ENCODE peak calls at places on chromosome 1, in seven cellular contexts. U is fibroblast of lung, Z is mesenchymal stem cell, D is HCT116, T is endothelial cell of umbilical vein, F is IMR-90, X is neural progenitor cell. E is an unnamed sample.

GRCh38 chr1:202806845-202807366 is 1.3 kb downstream of the KDM5B start:
- DNase-seq in U (peak; percentile 17), Z (peak; percentile 29), D (no peak), T (peak; percentile 36), F (no peak), X (peak; percentile 48), E (peak; percentile 63)

GRCh38 chr1:224067207-224067606 is 46.7 kb upstream of the FBXO28 start:
- DNase-seq in U (no peak), Z (no peak), D (no peak), T (peak; percentile 23), F (no peak), X (no peak), E (no peak)

GRCh38 chr1:58575831-58576726 is 973 bp downstream of the TACSTD2 start:
- DNase-seq in U (no peak), Z (no peak), D (no peak), T (peak; percentile 76), F (no peak), X (no peak), E (no peak)

GRCh38 chr1:55446351-55446750 is 231.2 kb upstream of the USP24 start:
- DNase-seq in U (peak; percentile 83), Z (peak; percentile 17), D (no peak), T (no peak), F (peak; percentile 54), X (no peak), E (peak; percentile 61)

GRCh38 chr1:184017226-184017787 is 20.2 kb downstream of the COLGALT2 start:
- DNase-seq in U (no peak), Z (no peak), D (no peak), T (no peak), F (no peak), X (no peak), E (no peak)

GRCh38 chr1:14553711-14554110 is 44.8 kb upstream of the KAZN start:
- DNase-seq in U (peak; percentile 25), Z (no peak), D (no peak), T (no peak), F (no peak), X (no peak), E (no peak)

GRCh38 chr1:233244183-233244582 is 51.3 kb downstream of the PCNX2 start:
- DNase-seq in U (peak; percentile 78), Z (no peak), D (peak; percentile 2), T (no peak), F (peak; percentile 61), X (no peak), E (peak; percentile 42)

GRCh38 chr1:87358219-87358618 is 29.5 kb downstream of the LMO4 start:
- DNase-seq in U (no peak), Z (no peak), D (no peak), T (no peak), F (no peak), X (no peak), E (no peak)

GRCh38 chr1:221169447-221169889 is 290.2 kb downstream of the HLX start:
- DNase-seq in U (peak; percentile 94), Z (peak; percentile 71), D (no peak), T (peak; percentile 49), F (peak; percentile 67), X (peak; percentile 76), E (peak; percentile 10)

GRCh38 chr1:229029644-229030235 is 241.2 kb upstream of the RAB4A start:
- DNase-seq in U (no peak), Z (peak; percentile 43), D (no peak), T (no peak), F (no peak), X (no peak), E (peak; percentile 8)

GRCh38 chr1:167099851-167100250 is 6.0 kb downstream of the STYXL2 start:
- DNase-seq in U (no peak), Z (no peak), D (no peak), T (no peak), F (no peak), X (no peak), E (no peak)

GRCh38 chr1:223770621-223771315 is 58.4 kb downstream of the CAPN2 start:
- DNase-seq in U (no peak), Z (no peak), D (no peak), T (peak; percentile 46), F (no peak), X (no peak), E (no peak)

GRCh38 chr1:246987083-246987690 is 20.7 kb downstream of the ZNF695 start:
- DNase-seq in U (no peak), Z (peak; percentile 0), D (no peak), T (no peak), F (no peak), X (no peak), E (no peak)
- H3K9me3 ChIP-seq in U (no peaks in the 10 kb centered on the region), Z (peaks cover 87% of the 10 kb centered on the region), D (peaks cover 66% of the 10 kb centered on the region), T (peaks cover 12% of the 10 kb centered on the region), F (peaks cover 38% of the 10 kb centered on the region), X (peaks cover 84% of the 10 kb centered on the region), E (peaks cover 93% of the 10 kb centered on the region)

DNA sequence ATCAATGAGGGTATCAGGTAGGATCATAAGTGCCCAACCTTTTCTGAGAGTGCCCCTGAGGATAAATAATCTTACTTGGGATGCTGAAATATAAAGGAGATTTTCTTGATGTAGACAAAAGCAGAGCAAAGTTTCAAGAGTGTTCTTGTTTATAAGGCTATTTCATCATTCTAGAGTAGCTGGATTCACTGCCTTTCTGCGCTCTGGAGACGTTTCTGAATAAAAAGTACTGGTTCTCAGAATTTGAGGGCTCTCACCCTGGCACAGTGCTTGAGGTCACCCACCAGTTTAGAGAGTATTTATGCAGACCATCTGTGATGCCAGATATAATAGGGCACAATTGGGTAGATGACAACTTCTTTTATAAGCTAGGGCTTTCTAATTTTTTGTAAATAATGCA is 103.3 kb downstream of the GDAP2 start:
- DNase-seq in U (no peak), Z (no peak), D (no peak), T (no peak), F (no peak), X (no peak), E (no peak)
- H3K9ac ChIP-seq in U (no peak overlapping the region), Z (peak overlapping the region; percentile 4), D (no peak overlapping the region), T (no peak overlapping the region), F (peak overlapping the region; percentile 48), X (no peak overlapping the region), E (no peak overlapping the region)

GRCh38 chr1:4626061-4626460 is 28.3 kb upstream of the AJAP1 start:
- DNase-seq in U (no peak), Z (no peak), D (no peak), T (no peak), F (no peak), X (no peak), E (no peak)

GRCh38 chr1:4622821-4623220 is 31.6 kb upstream of the AJAP1 start:
- DNase-seq in U (no peak), Z (no peak), D (no peak), T (no peak), F (no peak), X (no peak), E (no peak)

GRCh38 chr1:4626560-4627319 is 27.7 kb upstream of the AJAP1 start:
- DNase-seq in U (no peak), Z (no peak), D (no peak), T (no peak), F (no peak), X (no peak), E (no peak)

GRCh38 chr1:4624141-4624715 is 30.2 kb upstream of the AJAP1 start:
- DNase-seq in U (no peak), Z (no peak), D (no peak), T (no peak), F (no peak), X (no peak), E (no peak)

GRCh38 chr1:4624801-4625200 is 29.6 kb upstream of the AJAP1 start:
- DNase-seq in U (no peak), Z (no peak), D (no peak), T (no peak), F (no peak), X (no peak), E (no peak)
- H3K9me3 ChIP-seq in U (no peaks in the 10 kb centered on the region), Z (no peaks in the 10 kb centered on the region), D (no peaks in the 10 kb centered on the region), T (no peaks in the 10 kb centered on the region), F (peaks cover 57% of the 10 kb centered on the region), X (no peaks in the 10 kb centered on the region), E (no peaks in the 10 kb centered on the region)

DNA sequence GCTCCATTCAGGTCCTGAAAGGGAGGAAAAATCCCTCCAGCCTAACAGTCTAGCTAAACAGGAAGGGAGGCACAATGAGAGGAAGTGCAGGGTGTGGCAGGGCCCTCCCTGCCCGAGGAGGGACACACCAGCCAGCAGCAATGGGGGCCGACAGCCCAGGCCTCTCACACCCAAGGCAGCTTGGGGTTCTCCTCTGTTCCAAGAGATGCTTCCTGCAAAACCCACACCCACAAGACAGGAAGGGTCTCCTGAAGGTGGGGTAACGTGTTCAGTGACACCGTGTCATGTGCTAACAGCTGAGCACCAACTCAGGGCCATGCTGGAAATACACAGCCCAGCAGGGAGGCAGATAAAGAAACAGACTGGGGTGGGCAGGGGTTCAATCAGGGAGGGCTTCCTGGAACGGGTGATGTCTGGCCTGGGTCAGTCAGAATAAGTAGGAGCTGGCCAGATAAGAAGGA is 10.2 kb downstream of the ECE1 start:
- DNase-seq in U (no peak), Z (no peak), D (no peak), T (peak; percentile 92), F (no peak), X (no peak), E (no peak)
- H3K9ac ChIP-seq in U (peak overlapping the region; percentile 22), Z (peak overlapping the region; percentile 39), D (no peak overlapping the region), T (peak overlapping the region; percentile 85), F (peak overlapping the region; percentile 23), X (no peak overlapping the region), E (peak overlapping the region; percentile 8)

DNA sequence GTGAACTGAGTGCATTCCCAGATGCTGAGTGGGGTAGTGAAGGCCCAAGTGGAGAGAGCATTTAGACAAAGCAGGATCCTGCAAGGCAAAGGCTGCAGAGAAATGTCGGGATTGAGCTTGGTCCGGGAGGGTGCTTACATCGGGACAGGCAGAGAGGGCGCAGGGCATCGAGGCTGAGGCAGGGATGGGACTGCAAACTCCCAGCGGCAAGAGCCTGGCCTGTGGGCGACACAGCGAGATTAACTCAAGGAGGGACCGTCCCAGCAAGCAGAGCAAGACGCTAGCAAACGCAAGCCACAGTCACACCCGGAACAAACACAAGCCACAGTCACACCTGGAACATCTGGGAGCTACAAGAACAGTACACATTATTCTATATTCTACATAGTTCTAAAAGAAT is 537.5 kb downstream of the KIF26B start:
- DNase-seq in U (no peak), Z (no peak), D (no peak), T (no peak), F (no peak), X (no peak), E (no peak)
- H3K9me3 ChIP-seq in U (no peaks in the 10 kb centered on the region), Z (peaks cover 3% of the 10 kb centered on the region), D (no peaks in the 10 kb centered on the region), T (no peaks in the 10 kb centered on the region), F (peaks cover 6% of the 10 kb centered on the region), X (no peaks in the 10 kb centered on the region), E (peaks cover 6% of the 10 kb centered on the region)